ENCODE peak calls at places on chromosomes 7 and 10, in ten cellular contexts. T is KG1, Q is sigmoid colon, J is AG08396, L is T-helper 1 cell, X is M059J, P is EL, Y is neuronal stem cell, W is amniotic epithelial cell, V is Kasumi-1. S is an unnamed sample.

GRCh38 chr10:84256510-84257342 is 11.9 kb downstream of the RGR start:
- DNase-seq in T (no peak), Q (no peak), J (peak; percentile 66), L (no peak), X (peak; percentile 49), P (peak; percentile 24), Y (peak; percentile 52), W (peak; percentile 27), V (no peak), S (peak; percentile 49)

GRCh38 chr7:148670807-148671206 is 27.9 kb upstream of the CUL1 start:
- DNase-seq in T (peak; percentile 4), Q (no peak), J (no peak), L (no peak), X (no peak), P (no peak), Y (no peak), W (no peak), V (peak; percentile 91), S (no peak)

GRCh38 chr7:28315565-28316420 is 96.5 kb upstream of the CREB5 start:
- DNase-seq in T (no peak), Q (peak; percentile 82), J (no peak), L (no peak), X (peak; percentile 12), P (peak; percentile 80), Y (no peak), W (peak; percentile 70), V (no peak), S (peak; percentile 9)

GRCh38 chr10:6347391-6347951 is 144.7 kb downstream of the PFKFB3 start:
- DNase-seq in T (peak; percentile 82), Q (no peak), J (peak; percentile 39), L (peak; percentile 43), X (peak; percentile 67), P (peak; percentile 6), Y (no peak), W (no peak), V (peak; percentile 47), S (no peak)

GRCh38 chr7:94635687-94636086 is 20.2 kb downstream of the SGCE start:
- DNase-seq in T (no peak), Q (no peak), J (no peak), L (no peak), X (no peak), P (no peak), Y (no peak), W (no peak), V (no peak), S (no peak)

GRCh38 chr10:33801705-33802104 is 467.2 kb upstream of the NRP1 start:
- DNase-seq in T (no peak), Q (no peak), J (no peak), L (no peak), X (peak; percentile 75), P (peak; percentile 35), Y (no peak), W (peak; percentile 41), V (no peak), S (no peak)

GRCh38 chr10:74328388-74328787 is 177.4 kb downstream of the ADK start:
- DNase-seq in T (no peak), Q (no peak), J (no peak), L (no peak), X (no peak), P (no peak), Y (no peak), W (no peak), V (peak; percentile 89), S (no peak)

GRCh38 chr10:127506094-127506493 is 43.0 kb upstream of the NPS start:
- DNase-seq in T (no peak), Q (no peak), J (no peak), L (no peak), X (no peak), P (no peak), Y (no peak), W (no peak), V (no peak), S (no peak)

GRCh38 chr7:70047891-70048448 is 449.7 kb downstream of the AUTS2 start:
- DNase-seq in T (no peak), Q (no peak), J (no peak), L (no peak), X (no peak), P (no peak), Y (no peak), W (no peak), V (no peak), S (no peak)

GRCh38 chr7:28542410-28542809 is 130.1 kb downstream of the CREB5 start:
- DNase-seq in T (no peak), Q (no peak), J (no peak), L (no peak), X (no peak), P (no peak), Y (no peak), W (no peak), V (no peak), S (no peak)

GRCh38 chr7:109462171-109462570 is 892.5 kb downstream of the DNAJB9 start:
- DNase-seq in T (no peak), Q (no peak), J (no peak), L (no peak), X (no peak), P (no peak), Y (no peak), W (no peak), V (no peak), S (no peak)